ENCODE peak calls at places on chromosomes 13 and 19, in five cellular contexts. T is GM12878, C is K562, W is H1, A is HCT116. Y is an unnamed sample.
A peak's percentile ranks its signal among the peaks of the same experiment; 100 is the strongest.

GRCh38 chr19:19656451-19657396 is 6.8 kb downstream of the ATP13A1 start:
- DNase-seq in T (no peak), C (no peak), W (no peak), A (no peak), Y (no peak)

GRCh38 chr13:89746554-89746953 is 1600.9 kb upstream of the MIR17HG start:
- DNase-seq in T (no peak), C (no peak), W (no peak), A (no peak), Y (no peak)

GRCh38 chr19:2428027-2428690 is 773 bp upstream of the TIMM13 start:
- DNase-seq in T (no peak), C (no peak), W (peak; percentile 71), A (no peak), Y (no peak)

GRCh38 chr19:3276341-3276799 is 51.9 kb downstream of the CELF5 start:
- DNase-seq in T (no peak), C (peak; percentile 83), W (peak; percentile 94), A (peak; percentile 88), Y (peak; percentile 90)

GRCh38 chr19:19966862-19967261 is 66.1 kb downstream of the ZNF93 start:
- DNase-seq in T (no peak), C (no peak), W (no peak), A (no peak), Y (no peak)

GRCh38 chr13:109785141-109785891 is 1.1 kb downstream of the IRS2 start:
- DNase-seq in T (no peak), C (no peak), W (peak; percentile 66), A (no peak), Y (no peak)

GRCh38 chr19:5343848-5344247 is 3.2 kb upstream of the PTPRS start:
- DNase-seq in T (no peak), C (no peak), W (no peak), A (no peak), Y (no peak)

GRCh38 chr19:18428837-18429674 is 8.9 kb downstream of the ISYNA1 start:
- DNase-seq in T (no peak), C (peak; percentile 84), W (peak; percentile 99), A (no peak), Y (no peak)

GRCh38 chr13:28267495-28267894 is 129.2 kb downstream of the PAN3 start:
- DNase-seq in T (no peak), C (no peak), W (no peak), A (no peak), Y (no peak)

GRCh38 chr13:39612023-39612637 is 9.1 kb upstream of the LHFPL6 start:
- DNase-seq in T (no peak), C (peak; percentile 20), W (peak; percentile 76), A (peak; percentile 46), Y (no peak)

DNA sequence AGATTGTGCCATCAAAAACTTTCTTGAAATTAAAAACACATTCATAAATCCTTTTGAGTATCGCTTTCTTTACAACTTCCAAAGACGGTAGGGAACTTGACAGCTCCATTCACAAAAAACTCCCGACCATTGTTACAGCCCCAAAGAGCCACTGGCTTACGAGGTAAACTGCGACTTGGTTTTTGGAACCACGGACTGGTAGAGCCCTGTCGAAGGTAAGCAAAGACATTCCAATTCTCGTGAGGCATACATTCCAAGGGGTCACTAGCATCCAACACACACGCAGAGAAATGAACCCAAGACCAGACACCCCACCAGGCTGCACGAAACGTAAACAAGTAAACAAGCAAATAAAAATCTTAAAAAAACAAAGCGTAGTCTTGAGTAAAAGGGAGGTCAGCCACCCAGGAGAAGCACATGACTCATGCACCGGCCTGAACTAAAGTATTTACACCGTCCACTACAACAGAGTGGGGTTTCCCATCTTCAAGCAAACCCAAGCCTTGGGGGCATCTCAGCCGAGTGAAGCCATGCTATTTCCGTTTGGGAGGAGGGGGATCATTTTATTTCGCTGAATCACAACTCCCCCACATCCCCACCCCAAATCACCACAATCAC is 1.4 kb downstream of the BRD4 start:
- DNase-seq in T (no peak), C (no peak), W (no peak), A (no peak), Y (peak; percentile 50)
- TF ChIP-seq JUND in T (no peak), C (no peak), W (no peak), A (no peak), Y (no peak)

DNA sequence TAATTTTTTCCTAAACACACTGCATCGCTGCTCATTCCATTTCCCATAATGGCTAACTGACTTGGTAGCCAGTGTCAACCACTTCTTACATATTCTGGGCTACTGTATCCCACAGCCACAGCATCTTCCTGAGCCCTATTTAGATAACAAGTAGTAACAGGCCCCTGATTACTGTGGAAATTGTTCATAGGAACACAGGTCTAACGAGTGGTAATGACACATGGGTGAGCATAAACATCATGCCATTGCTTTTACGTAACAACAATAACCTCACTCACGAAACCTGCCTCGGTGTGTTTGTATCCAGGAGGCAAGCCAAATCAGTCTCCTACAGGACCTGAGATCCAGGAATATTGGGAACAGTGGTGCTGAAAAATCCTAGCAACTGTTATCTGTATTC is 438.6 kb downstream of the KLF5 start:
- DNase-seq in T (no peak), C (no peak), W (no peak), A (no peak), Y (no peak)
- TF ChIP-seq JUND in T (no peak), C (no peak), W (no peak), A (no peak), Y (no peak)

GRCh38 chr19:55266840-55267239 is 8.0 kb upstream of the PPP6R1 start:
- DNase-seq in T (no peak), C (no peak), W (no peak), A (no peak), Y (no peak)

GRCh38 chr19:55265723-55266386 is 7.0 kb upstream of the PPP6R1 start:
- DNase-seq in T (no peak), C (no peak), W (no peak), A (no peak), Y (no peak)

GRCh38 chr19:55266404-55266803 is 7.6 kb upstream of the PPP6R1 start:
- DNase-seq in T (no peak), C (no peak), W (no peak), A (no peak), Y (no peak)

GRCh38 chr19:55264531-55264930 is 5.7 kb upstream of the PPP6R1 start:
- DNase-seq in T (no peak), C (no peak), W (no peak), A (no peak), Y (no peak)

GRCh38 chr19:55265173-55265572 is 6.4 kb upstream of the PPP6R1 start:
- DNase-seq in T (no peak), C (no peak), W (no peak), A (no peak), Y (no peak)
- TF ChIP-seq JUND in T (no peak), C (no peak), W (no peak), A (no peak), Y (no peak)

DNA sequence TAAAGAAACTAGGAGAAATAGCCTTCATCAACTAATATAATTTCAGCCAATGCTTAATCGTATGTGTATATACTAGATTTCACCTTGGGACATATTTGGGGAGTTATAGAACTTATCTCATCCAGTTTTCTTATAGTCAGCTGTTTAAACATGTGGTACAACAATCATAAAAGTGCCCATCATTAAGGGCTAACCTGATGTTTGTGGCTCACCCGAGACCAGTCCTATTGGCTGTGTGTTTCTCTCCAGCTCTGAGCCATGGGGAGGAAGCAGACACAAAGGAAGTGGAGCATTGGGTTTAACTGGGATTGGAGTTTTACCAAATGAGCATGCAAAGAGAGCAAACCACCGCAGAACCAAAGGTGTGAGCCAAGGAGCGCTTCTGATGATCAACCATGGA is 114.3 kb upstream of the KLF12 start:
- DNase-seq in T (no peak), C (no peak), W (no peak), A (no peak), Y (no peak)
- TF ChIP-seq JUND in T (no peak), C (no peak), W (no peak), A (no peak), Y (no peak)

Y was measured in T47D.